ENCODE peak calls at places on chromosomes 12 and 14, in five cellular contexts. D is body of pancreas, M is fibroblast of pulmonary artery, N is nephron progenitor cell, K is cardiac fibroblast. J is an unnamed sample.

GRCh38 chr12:130872179-130873096 is 572 bp downstream of the RAN start:
- DNase-seq in M (peak; percentile 23), K (peak; percentile 28), N (peak; percentile 64), D (peak; percentile 23), J (peak; percentile 76)

GRCh38 chr14:101595887-101596721 is 34.8 kb downstream of the DIO3 start:
- DNase-seq in K (no peak), M (no peak), D (no peak), N (no peak), J (no peak)

GRCh38 chr12:27988594-27989233 is 16.2 kb upstream of the PTHLH start:
- DNase-seq in N (no peak), D (no peak), M (no peak), K (no peak), J (no peak)

GRCh38 chr12:31300341-31300740 is 25.6 kb downstream of the SINHCAF start:
- DNase-seq in K (no peak), N (no peak), D (no peak), M (no peak), J (no peak)

GRCh38 chr14:85576848-85577541 is 47.1 kb downstream of the FLRT2 start:
- DNase-seq in M (no peak), D (no peak), N (no peak), K (peak; percentile 53), J (no peak)

GRCh38 chr12:128513831-128514230 is 246.9 kb downstream of the TMEM132C start:
- DNase-seq in M (no peak), K (no peak), D (no peak), N (no peak), J (no peak)

GRCh38 chr12:45490232-45490881 is 239.1 kb upstream of the ARID2 start:
- DNase-seq in N (no peak), M (no peak), D (no peak), K (no peak), J (no peak)

GRCh38 chr12:101875112-101875961 is 2.0 kb upstream of the DRAM1 start:
- DNase-seq in K (peak; percentile 67), M (peak; percentile 67), D (no peak), N (no peak), J (no peak)

GRCh38 chr12:4449862-4450222 is 4.2 kb upstream of the FGF6 start:
- DNase-seq in N (no peak), M (no peak), D (peak; percentile 39), K (no peak), J (no peak)

GRCh38 chr12:32483499-32483898 is 84.1 kb downstream of the FGD4 start:
- DNase-seq in M (no peak), K (peak; percentile 28), N (no peak), D (peak; percentile 54), J (no peak)

GRCh38 chr12:21656931-21657335 is 709 bp downstream of the LDHB start:
- DNase-seq in D (peak; percentile 60), K (peak; percentile 61), M (peak; percentile 52), N (peak; percentile 21), J (peak; percentile 36)

GRCh38 chr12:109944975-109945374 is 44.9 kb downstream of the TCHP start:
- DNase-seq in N (peak; percentile 53), D (no peak), K (peak; percentile 64), M (peak; percentile 45), J (no peak)

GRCh38 chr12:54207539-54208267 is 18.9 kb upstream of the SMUG1 start:
- DNase-seq in K (peak; percentile 61), N (peak; percentile 98), M (peak; percentile 55), D (peak; percentile 77), J (peak; percentile 76)

GRCh38 chr12:121823101-121823726 is 19.4 kb downstream of the SETD1B start:
- DNase-seq in K (no peak), D (no peak), N (peak; percentile 34), M (no peak), J (no peak)

GRCh38 chr12:122399592-122400373 is 22.7 kb downstream of the CLIP1 start:
- DNase-seq in N (peak; percentile 49), M (peak; percentile 91), K (peak; percentile 97), D (peak; percentile 95), J (peak; percentile 76)

GRCh38 chr12:113955109-113955970 is 10.8 kb downstream of the RBM19 start:
- DNase-seq in N (peak; percentile 54), K (peak; percentile 33), D (peak; percentile 13), M (peak; percentile 31), J (no peak)

GRCh38 chr14:44108601-44109000 is 398.5 kb downstream of the FSCB start:
- DNase-seq in M (peak; percentile 8), N (no peak), D (no peak), K (peak; percentile 2), J (no peak)

GRCh38 chr12:2974560-2974971 is 15.4 kb downstream of the TEAD4 start:
- DNase-seq in D (no peak), N (no peak), M (no peak), K (peak; percentile 18), J (no peak)

GRCh38 chr14:51328942-51329350 is 88.9 kb downstream of the TMX1 start:
- DNase-seq in N (no peak), M (peak; percentile 59), K (peak; percentile 72), D (no peak), J (no peak)

GRCh38 chr12:115609356-115609755 is 668.1 kb downstream of the MED13L start:
- DNase-seq in D (no peak), M (no peak), N (no peak), K (no peak), J (no peak)

GRCh38 chr14:105294142-105294597 is 6.6 kb downstream of the BRF1 start:
- DNase-seq in M (peak; percentile 51), D (peak; percentile 61), K (peak; percentile 14), N (no peak), J (no peak)

GRCh38 chr12:98618952-98619351 is 25.5 kb downstream of the SLC25A3 start:
- DNase-seq in M (peak; percentile 84), D (no peak), K (peak; percentile 86), N (no peak), J (no peak)

GRCh38 chr12:71157601-71158233 is at the start of gene TSPAN8:
- DNase-seq in N (no peak), D (peak; percentile 25), K (no peak), M (no peak), J (no peak)

GRCh38 chr12:127411141-127411915 is 855.6 kb upstream of the TMEM132C start:
- DNase-seq in N (no peak), M (no peak), D (no peak), K (no peak), J (no peak)

GRCh38 chr12:50351120-50352043 is 45.0 kb downstream of the FAM186A start:
- DNase-seq in N (peak; percentile 7), D (peak; percentile 44), M (peak; percentile 15), K (peak; percentile 46), J (no peak)

GRCh38 chr14:103122578-103123127 is 608 bp upstream of the TNFAIP2 start:
- DNase-seq in N (no peak), M (no peak), K (no peak), D (no peak), J (no peak)

GRCh38 chr12:45852508-45852907 is 123.0 kb downstream of the ARID2 start:
- DNase-seq in M (peak; percentile 3), D (no peak), K (no peak), N (no peak), J (no peak)

GRCh38 chr14:104217486-104218360 is 79.3 kb downstream of the KIF26A start:
- DNase-seq in M (no peak), N (no peak), D (no peak), K (no peak), J (no peak)

GRCh38 chr12:105057174-105057573 is 27.1 kb downstream of the ALDH1L2 start:
- DNase-seq in N (no peak), M (no peak), K (peak; percentile 66), D (no peak), J (no peak)

GRCh38 chr12:98373019-98373554 is 142.3 kb upstream of the TMPO start:
- DNase-seq in K (peak; percentile 73), M (peak; percentile 73), D (peak; percentile 3), N (peak; percentile 12), J (peak; percentile 29)

GRCh38 chr12:30515351-30515750 is 180.3 kb downstream of the IPO8 start:
- DNase-seq in M (peak; percentile 60), K (peak; percentile 51), N (no peak), D (no peak), J (no peak)

GRCh38 chr14:23022849-23023499 is 11.7 kb downstream of the PSMB5 start:
- DNase-seq in N (no peak), K (no peak), M (no peak), D (no peak), J (no peak)

GRCh38 chr12:100043657-100044056 is 58.9 kb upstream of the ANKS1B start:
- DNase-seq in N (no peak), M (no peak), D (no peak), K (no peak), J (no peak)

GRCh38 chr12:27549231-27549800 is 25.3 kb downstream of the PPFIBP1 start:
- DNase-seq in M (peak; percentile 89), N (no peak), D (no peak), K (peak; percentile 94), J (no peak)

GRCh38 chr14:35365130-35366047 is 39.2 kb downstream of the NFKBIA start:
- DNase-seq in D (peak; percentile 78), M (peak; percentile 87), N (no peak), K (peak; percentile 93), J (peak; percentile 63)

GRCh38 chr14:72904840-72905561 is 11.1 kb upstream of the DPF3 start:
- DNase-seq in K (peak; percentile 87), N (peak; percentile 60), D (peak; percentile 74), M (peak; percentile 89), J (peak; percentile 62)
- TF ChIP-seq CTCF in K (peak; percentile 92), N (peak; percentile 90), D (peak; percentile 95), M (peak; percentile 94), J (peak; percentile 70)

GRCh38 chr12:124568431-124569374 is 1.3 kb upstream of the NCOR2 start:
- DNase-seq in D (peak; percentile 64), K (peak; percentile 93), N (peak; percentile 52), M (peak; percentile 94), J (peak; percentile 79)
- TF ChIP-seq CTCF in D (no peak), K (peak; percentile 67), N (no peak), M (peak; percentile 57), J (peak; percentile 14)

GRCh38 chr12:57759360-57759980 is 4.6 kb downstream of the MARCHF9 start:
- DNase-seq in K (no peak), M (peak; percentile 40), D (peak; percentile 57), N (no peak), J (peak; percentile 60)
- TF ChIP-seq CTCF in K (peak; percentile 48), M (peak; percentile 53), D (peak; percentile 48), N (no peak), J (peak; percentile 45)

GRCh38 chr12:53061404-53062010 is 11.6 kb downstream of the TNS2 start:
- DNase-seq in D (peak; percentile 89), K (no peak), N (no peak), M (no peak), J (no peak)
- TF ChIP-seq CTCF in D (peak; percentile 65), K (peak; percentile 15), N (no peak), M (no peak), J (no peak)

GRCh38 chr12:120231316-120232011 is 30.6 kb upstream of the RPLP0 start:
- DNase-seq in K (peak; percentile 97), N (no peak), M (peak; percentile 90), D (peak; percentile 86), J (no peak)
- TF ChIP-seq CTCF in K (peak; percentile 52), N (no peak), M (peak; percentile 14), D (peak; percentile 14), J (no peak)